ENCODE peak calls at places on chromosomes 3 and 15, in seven cellular contexts. U is heart right ventricle; E is CD8-positive, alpha-beta T cell; H is heart left ventricle; B is IMR-90; I is RWPE2; F is astrocyte. Y is an unnamed sample.

GRCh38 chr3:198071602-198072285 is 111.7 kb downstream of the LMLN start:
- DNase-seq in U (no peak), E (peak; percentile 32), H (no peak), B (peak; percentile 97), I (peak; percentile 39), F (peak; percentile 99), Y (no peak)

GRCh38 chr3:99656606-99657005 is 18.2 kb downstream of the COL8A1 start:
- DNase-seq in U (no peak), E (no peak), H (no peak), B (no peak), I (no peak), F (peak; percentile 82), Y (no peak)

GRCh38 chr3:95154775-95155174 is 1091.9 kb downstream of the NSUN3 start:
- DNase-seq in U (no peak), E (no peak), H (no peak), B (no peak), I (no peak), F (peak; percentile 49), Y (no peak)

GRCh38 chr3:184953396-184953795 is 141.4 kb downstream of the VPS8 start:
- DNase-seq in U (no peak), E (no peak), H (no peak), B (no peak), I (no peak), F (no peak), Y (no peak)

GRCh38 chr3:172065967-172066762 is 26.8 kb downstream of the FNDC3B start:
- DNase-seq in U (no peak), E (no peak), H (no peak), B (peak; percentile 68), I (no peak), F (peak; percentile 76), Y (no peak)

GRCh38 chr15:62624541-62625399 is 417.8 kb upstream of the TPM1 start:
- DNase-seq in U (no peak), E (no peak), H (no peak), B (peak; percentile 74), I (no peak), F (peak; percentile 71), Y (no peak)

GRCh38 chr3:190444576-190445145 is 5.0 kb downstream of the TMEM207 start:
- DNase-seq in U (no peak), E (no peak), H (no peak), B (peak; percentile 6), I (no peak), F (peak; percentile 41), Y (no peak)

GRCh38 chr15:44657378-44657777 is 6.1 kb downstream of the SPG11 start:
- DNase-seq in U (no peak), E (no peak), H (no peak), B (no peak), I (no peak), F (no peak), Y (no peak)

GRCh38 chr3:123576119-123576518 is 8.7 kb downstream of the HACD2 start:
- DNase-seq in U (no peak), E (no peak), H (no peak), B (peak; percentile 38), I (no peak), F (peak; percentile 46), Y (no peak)

GRCh38 chr3:33211444-33211843 is 7.2 kb downstream of the SUSD5 start:
- DNase-seq in U (no peak), E (no peak), H (no peak), B (peak; percentile 88), I (no peak), F (peak; percentile 88), Y (peak; percentile 77)

GRCh38 chr3:46091971-46092703 is 64.9 kb upstream of the XCR1 start:
- DNase-seq in U (no peak), E (no peak), H (no peak), B (no peak), I (no peak), F (no peak), Y (no peak)

GRCh38 chr3:134340362-134340997 is 33.8 kb downstream of the AMOTL2 start:
- DNase-seq in U (no peak), E (no peak), H (no peak), B (no peak), I (no peak), F (no peak), Y (no peak)

GRCh38 chr3:174441588-174442316 is 417.4 kb upstream of the NAALADL2 start:
- DNase-seq in U (no peak), E (no peak), H (no peak), B (no peak), I (no peak), F (peak; percentile 22), Y (no peak)

GRCh38 chr15:49831206-49831965 is 210.5 kb downstream of the DTWD1 start:
- DNase-seq in U (peak; percentile 22), E (no peak), H (peak; percentile 38), B (peak; percentile 95), I (peak; percentile 70), F (peak; percentile 89), Y (peak; percentile 73)

GRCh38 chr15:66795851-66796250 is 93.8 kb downstream of the SMAD6 start:
- DNase-seq in U (no peak), E (no peak), H (no peak), B (no peak), I (no peak), F (no peak), Y (no peak)
- H3K4me3 ChIP-seq in U (no peak overlapping the region), E (no peak overlapping the region), H (no peak overlapping the region), B (no peak overlapping the region), I (no peak overlapping the region), F (no peak overlapping the region), Y (no peak overlapping the region)

GRCh38 chr15:34359416-34359815 is 7.6 kb downstream of the LPCAT4 start:
- DNase-seq in U (no peak), E (no peak), H (no peak), B (no peak), I (peak; percentile 62), F (no peak), Y (no peak)

GRCh38 chr15:34357653-34358052 is 9.3 kb downstream of the LPCAT4 start:
- DNase-seq in U (no peak), E (no peak), H (no peak), B (no peak), I (no peak), F (no peak), Y (no peak)

GRCh38 chr15:34360298-34360697 is 6.7 kb downstream of the LPCAT4 start:
- DNase-seq in U (no peak), E (no peak), H (no peak), B (no peak), I (no peak), F (no peak), Y (no peak)

GRCh38 chr15:34358948-34359347 is 8.0 kb downstream of the LPCAT4 start:
- DNase-seq in U (no peak), E (no peak), H (no peak), B (no peak), I (no peak), F (no peak), Y (no peak)

DNA sequence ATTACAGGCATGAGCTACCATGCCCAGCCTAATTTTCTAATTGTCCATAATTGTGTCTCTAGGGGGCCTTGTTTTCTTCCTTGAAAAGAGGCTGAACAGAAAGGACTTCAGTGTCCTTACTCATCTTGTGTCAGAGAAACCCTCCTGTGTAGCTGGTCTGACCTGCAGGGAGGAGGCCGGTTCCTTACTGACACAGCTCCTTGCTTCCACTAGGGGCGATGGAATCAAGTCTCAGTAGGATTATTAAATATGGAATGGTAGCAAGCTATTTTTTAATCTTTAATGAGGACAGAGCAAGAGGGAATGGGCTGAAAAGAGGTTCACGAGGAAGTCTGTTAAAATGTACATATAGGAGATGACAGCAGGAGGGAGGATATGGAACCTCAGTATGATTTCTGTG is 8.6 kb downstream of the LPCAT4 start:
- DNase-seq in U (no peak), E (no peak), H (no peak), B (no peak), I (no peak), F (no peak), Y (no peak)
- TF ChIP-seq CTCF in U (peak; percentile 13), E (no peak), H (no peak), B (peak; percentile 18), I (peak; percentile 55), F (peak; percentile 23), Y (no peak)

GRCh38 chr3:30315452-30315851 is 290.9 kb upstream of the TGFBR2 start:
- DNase-seq in U (no peak), E (no peak), H (no peak), B (peak; percentile 44), I (no peak), F (no peak), Y (no peak)
- H3K27ac ChIP-seq in U (no peak overlapping the region), E (no peak overlapping the region), H (no peak overlapping the region), B (no peak overlapping the region), I (peak overlapping the region; percentile 62), F (no peak overlapping the region), Y (no peak overlapping the region)

GRCh38 chr15:92880796-92881569 is 19.1 kb upstream of the CHD2 start:
- DNase-seq in U (no peak), E (no peak), H (no peak), B (no peak), I (no peak), F (no peak), Y (no peak)
- H3K4me3 ChIP-seq in U (no peak overlapping the region), E (peak overlapping the region; percentile 52), H (peak overlapping the region; percentile 61), B (no peak overlapping the region), I (peak overlapping the region; percentile 22), F (no peak overlapping the region), Y (peak overlapping the region; percentile 67)

DNA sequence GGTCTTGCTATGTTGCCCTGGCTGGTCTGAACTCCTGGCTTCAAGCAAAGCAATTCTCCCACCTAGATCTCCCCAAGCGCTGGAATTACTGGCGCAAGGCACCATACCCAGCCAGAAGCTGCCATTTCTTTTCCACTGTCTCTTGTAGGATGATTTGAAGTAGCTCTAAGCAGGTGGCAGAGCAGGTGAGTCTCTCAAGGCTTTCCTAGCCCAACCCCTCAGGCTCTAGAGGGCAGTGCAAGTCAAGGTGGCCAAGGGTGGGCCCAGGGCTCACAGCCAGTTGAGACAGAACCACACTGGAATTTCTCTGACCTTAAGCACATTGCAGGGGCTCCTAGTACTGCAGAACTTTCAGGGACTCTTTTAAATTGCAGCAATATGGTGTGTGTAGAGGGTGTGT is 15.6 kb upstream of the DAG1 start:
- DNase-seq in U (no peak), E (no peak), H (peak; percentile 42), B (no peak), I (no peak), F (no peak), Y (no peak)
- TF ChIP-seq CTCF in U (peak; percentile 50), E (no peak), H (peak; percentile 54), B (no peak), I (peak; percentile 68), F (no peak), Y (no peak)

DNA sequence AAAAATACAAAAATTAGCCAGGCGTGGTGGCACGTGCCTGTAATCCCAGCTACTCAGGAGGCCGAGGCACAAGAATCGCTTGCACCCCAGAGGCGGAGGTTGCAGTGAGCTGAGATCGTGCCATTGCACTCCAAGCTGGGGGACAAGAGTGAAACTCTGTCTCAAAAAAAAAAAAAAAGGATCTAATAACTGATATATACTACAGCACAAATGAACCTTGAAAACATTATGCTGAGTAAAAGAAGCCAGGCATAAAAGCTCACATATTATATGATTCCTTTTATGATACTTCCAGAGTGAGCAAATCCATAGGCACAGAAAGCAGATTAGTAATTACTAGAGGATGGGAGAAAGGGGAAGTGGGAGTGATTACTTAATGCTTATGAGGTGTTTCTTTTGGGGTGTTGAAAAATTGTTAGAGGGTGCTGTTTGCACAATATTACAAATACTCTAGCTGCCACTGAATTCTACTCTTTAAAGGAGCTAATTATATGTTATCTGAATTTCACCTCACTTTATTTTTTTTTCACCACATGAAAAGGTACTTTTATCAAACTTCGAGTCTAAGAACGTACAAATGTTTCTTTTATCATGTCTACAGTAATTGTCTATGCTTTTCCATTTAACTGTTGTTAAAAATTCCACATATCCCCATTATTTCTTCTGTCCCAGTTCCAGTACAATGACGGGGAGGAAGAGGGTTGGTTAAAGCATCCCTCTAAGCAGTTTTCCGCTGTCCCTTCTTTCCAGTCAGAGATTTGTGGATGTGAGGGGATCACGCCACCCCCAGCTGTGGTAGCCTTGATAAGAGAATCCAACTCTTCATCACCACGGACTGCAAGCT is 77.7 kb upstream of the FAM174B start:
- DNase-seq in U (no peak), E (no peak), H (no peak), B (no peak), I (no peak), F (no peak), Y (no peak)
- H3K27ac ChIP-seq in U (no peak overlapping the region), E (peak overlapping the region; percentile 60), H (peak overlapping the region; percentile 88), B (peak overlapping the region; percentile 55), I (no peak overlapping the region), F (no peak overlapping the region), Y (no peak overlapping the region)

Y was measured in coronary artery.